ENCODE peak calls at places on chromosomes 6 and 20, in six cellular contexts. G is mucosa of descending colon; Z is NCI-H510A; P is NCI-H2107; S is activated T-cell treated with anti-CD3 and anti-CD28 coated beads, Interleukin-2, amount 50 U/mL, for 24 hours; Q is RCC 7860. B is an unnamed sample.

GRCh38 chr6:170185175-170185970 is 105.5 kb downstream of the DLL1 start:
- DNase-seq in G (no peak), Z (no peak), P (no peak), S (no peak), Q (no peak), B (no peak)

GRCh38 chr6:164336455-164336854 is 921.9 kb downstream of the QKI start:
- DNase-seq in G (no peak), Z (no peak), P (no peak), S (no peak), Q (no peak), B (no peak)

GRCh38 chr6:151232899-151233298 is 6.9 kb upstream of the AKAP12 start:
- DNase-seq in G (no peak), Z (no peak), P (no peak), S (no peak), Q (no peak), B (no peak)

GRCh38 chr6:135740580-135740979 is 110.9 kb upstream of the PDE7B start:
- DNase-seq in G (no peak), Z (no peak), P (no peak), S (no peak), Q (no peak), B (no peak)

GRCh38 chr6:1136415-1136774 is 175.5 kb upstream of the FOXQ1 start:
- DNase-seq in G (no peak), Z (no peak), P (no peak), S (no peak), Q (peak), B (peak)

GRCh38 chr20:41249371-41249770 is 68.2 kb downstream of the ZHX3 start:
- DNase-seq in G (peak), Z (no peak), P (no peak), S (no peak), Q (peak), B (peak)

GRCh38 chr6:126773122-126773805 is 345.2 kb upstream of the RSPO3 start:
- DNase-seq in G (no peak), Z (no peak), P (no peak), S (no peak), Q (no peak), B (no peak)

GRCh38 chr6:4786936-4787504 is 10.8 kb downstream of the CDYL start:
- DNase-seq in G (no peak), Z (no peak), P (no peak), S (no peak), Q (no peak), B (no peak)

GRCh38 chr6:134997133-134997841 is 47.4 kb upstream of the ALDH8A1 start:
- DNase-seq in G (no peak), Z (no peak), P (no peak), S (no peak), Q (no peak), B (no peak)

GRCh38 chr6:169838291-169839028 is 87.0 kb downstream of the ERMARD start:
- DNase-seq in G (no peak), Z (no peak), P (no peak), S (no peak), Q (no peak), B (no peak)

GRCh38 chr20:1664911-1665310 is 7.3 kb upstream of the SIRPG start:
- DNase-seq in G (no peak), Z (no peak), P (no peak), S (peak), Q (no peak), B (no peak)

GRCh38 chr6:48915591-48915990 is 547.5 kb downstream of the MMUT start:
- DNase-seq in G (no peak), Z (no peak), P (no peak), S (no peak), Q (no peak), B (no peak)

GRCh38 chr6:4914412-4915159 is 89.3 kb downstream of the RPP40 start:
- DNase-seq in G (no peak), Z (no peak), P (no peak), S (peak), Q (peak), B (no peak)

GRCh38 chr6:109024784-109025183 is 69.9 kb downstream of the SESN1 start:
- DNase-seq in G (no peak), Z (no peak), P (no peak), S (no peak), Q (no peak), B (no peak)

GRCh38 chr6:140344149-140344913 is 969.9 kb upstream of the CITED2 start:
- DNase-seq in G (no peak), Z (no peak), P (no peak), S (no peak), Q (peak), B (no peak)

GRCh38 chr6:148440877-148441453 is 98.3 kb downstream of the SASH1 start:
- DNase-seq in G (no peak), Z (no peak), P (no peak), S (no peak), Q (peak), B (peak)

GRCh38 chr6:18997375-18997826 is 610.3 kb downstream of the RNF144B start:
- DNase-seq in G (no peak), Z (peak), P (no peak), S (no peak), Q (peak), B (peak)

GRCh38 chr6:150579611-150580010 is 20.1 kb upstream of the PLEKHG1 start:
- DNase-seq in G (no peak), Z (no peak), P (no peak), S (no peak), Q (no peak), B (no peak)

GRCh38 chr6:129774697-129775447 is 64.9 kb upstream of the ARHGAP18 start:
- DNase-seq in G (peak), Z (peak), P (peak), S (peak), Q (peak), B (peak)

GRCh38 chr20:62770111-62770910 is 26.0 kb upstream of the MRGBP start:
- DNase-seq in G (peak), Z (no peak), P (no peak), S (no peak), Q (no peak), B (no peak)

GRCh38 chr6:22029169-22029568 is 267.7 kb downstream of the PRL start:
- DNase-seq in G (no peak), Z (no peak), P (no peak), S (no peak), Q (no peak), B (no peak)

B was measured in Caki2.